ENCODE peak calls at places on chromosomes 4 and X, in nine cellular contexts. K is kidney; X is fibroblast of lung; H is uterus; Q is GM23338; R is CD8-positive, alpha-beta T cell; E is suprapubic skin; T is lower lobe of right lung; D is foreskin keratinocyte. F is an unnamed sample.

GRCh38 chrX:66046612-66047235 is 6.8 kb upstream of the VSIG4 start:
- DNase-seq in K (no peak), X (no peak), H (no peak), Q (no peak), R (no peak), E (no peak), T (no peak), D (no peak), F (no peak)

GRCh38 chr4:174523003-174523693 is 860 bp upstream of the HPGD start:
- DNase-seq in K (no peak), X (no peak), H (peak; percentile 24), Q (peak; percentile 22), R (no peak), E (no peak), T (no peak), D (no peak), F (no peak)

GRCh38 chrX:129777218-129777768 is 2.5 kb upstream of the SASH3 start:
- DNase-seq in K (peak; percentile 84), X (no peak), H (no peak), Q (no peak), R (peak; percentile 35), E (no peak), T (peak; percentile 77), D (no peak), F (peak; percentile 37)

GRCh38 chrX:79095441-79096338 is 48.8 kb upstream of the GPR174 start:
- DNase-seq in K (no peak), X (no peak), H (no peak), Q (no peak), R (no peak), E (no peak), T (no peak), D (no peak), F (no peak)

GRCh38 chr4:85828295-85828910 is 353.5 kb downstream of the ARHGAP24 start:
- DNase-seq in K (no peak), X (peak; percentile 71), H (no peak), Q (no peak), R (no peak), E (no peak), T (no peak), D (no peak), F (no peak)

GRCh38 chr4:73181231-73181630 is 77.4 kb downstream of the ANKRD17 start:
- DNase-seq in K (no peak), X (no peak), H (no peak), Q (no peak), R (no peak), E (no peak), T (no peak), D (no peak), F (no peak)

GRCh38 chr4:186724861-186725419 is 1.3 kb upstream of the FAT1 start:
- DNase-seq in K (no peak), X (peak; percentile 50), H (no peak), Q (no peak), R (no peak), E (no peak), T (no peak), D (no peak), F (peak; percentile 78)

GRCh38 chrX:42944381-42944998 is 166.5 kb upstream of the PPP1R2C start:
- DNase-seq in K (no peak), X (no peak), H (no peak), Q (no peak), R (no peak), E (no peak), T (no peak), D (no peak), F (no peak)

GRCh38 chr4:122548886-122549630 is 71.8 kb downstream of the IL21 start:
- DNase-seq in K (no peak), X (no peak), H (no peak), Q (peak; percentile 5), R (no peak), E (no peak), T (no peak), D (no peak), F (no peak)

GRCh38 chr4:23023121-23023520 is 330.4 kb downstream of the GBA3 start:
- DNase-seq in K (no peak), X (peak; percentile 27), H (no peak), Q (no peak), R (no peak), E (no peak), T (no peak), D (no peak), F (no peak)

DNA sequence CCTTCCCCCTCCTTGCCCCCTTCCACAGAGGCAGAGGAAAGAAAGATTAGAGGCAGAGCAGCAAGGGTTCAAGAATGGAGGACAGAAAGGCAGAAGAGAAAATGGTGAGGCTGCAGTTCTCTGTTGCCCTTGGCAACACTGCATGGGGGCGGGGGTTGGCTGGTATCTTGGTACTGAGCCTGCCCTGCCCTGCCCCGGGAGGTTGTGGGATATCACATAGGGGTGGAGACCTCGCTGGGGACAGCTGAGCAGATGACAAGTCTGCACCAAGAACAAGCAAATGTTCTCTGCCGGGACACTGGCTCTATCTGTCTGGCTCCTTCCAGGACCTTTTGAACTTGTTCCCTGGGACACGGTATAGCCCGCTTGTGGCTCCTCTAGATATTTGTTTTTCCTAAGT is 39.8 kb downstream of the NHS start:
- DNase-seq in K (peak; percentile 71), X (no peak), H (no peak), Q (peak; percentile 27), R (no peak), E (no peak), T (no peak), D (no peak), F (no peak)
- H3K4me1 ChIP-seq in K (peaks cover 11% of the 10 kb centered on the region), X (peaks cover 2% of the 10 kb centered on the region), H (no peaks in the 10 kb centered on the region), Q (peaks cover 52% of the 10 kb centered on the region), R (no peaks in the 10 kb centered on the region), E (peaks cover 21% of the 10 kb centered on the region), T (no peaks in the 10 kb centered on the region), D (peaks cover 46% of the 10 kb centered on the region), F (peaks cover 48% of the 10 kb centered on the region)

DNA sequence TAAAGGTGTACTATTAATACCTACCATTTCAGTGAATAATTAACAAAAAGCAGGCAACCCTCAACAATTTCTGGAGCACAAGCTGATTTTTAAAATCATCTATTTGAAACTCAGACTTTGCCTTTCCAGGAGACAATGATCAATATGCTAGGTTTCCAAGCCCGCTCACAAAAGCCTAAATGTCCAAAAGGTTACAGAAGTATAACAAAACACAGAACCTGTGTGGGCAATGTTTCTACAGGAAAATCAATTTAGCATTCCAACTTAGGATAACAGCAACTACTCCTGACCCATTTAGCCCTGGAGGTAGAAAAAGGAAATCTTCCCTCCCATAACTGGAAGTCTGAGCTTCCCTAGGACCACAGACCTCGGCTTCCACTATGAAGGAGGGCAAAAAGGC is 3.9 kb downstream of the TAB3 start:
- DNase-seq in K (no peak), X (no peak), H (no peak), Q (no peak), R (no peak), E (no peak), T (no peak), D (no peak), F (no peak)
- H3K4me1 ChIP-seq in K (peaks cover 4% of the 10 kb centered on the region), X (no peaks in the 10 kb centered on the region), H (no peaks in the 10 kb centered on the region), Q (no peaks in the 10 kb centered on the region), R (peaks cover 19% of the 10 kb centered on the region), E (peaks cover 8% of the 10 kb centered on the region), T (peaks cover 10% of the 10 kb centered on the region), D (peaks cover 7% of the 10 kb centered on the region), F (peaks cover 4% of the 10 kb centered on the region)

DNA sequence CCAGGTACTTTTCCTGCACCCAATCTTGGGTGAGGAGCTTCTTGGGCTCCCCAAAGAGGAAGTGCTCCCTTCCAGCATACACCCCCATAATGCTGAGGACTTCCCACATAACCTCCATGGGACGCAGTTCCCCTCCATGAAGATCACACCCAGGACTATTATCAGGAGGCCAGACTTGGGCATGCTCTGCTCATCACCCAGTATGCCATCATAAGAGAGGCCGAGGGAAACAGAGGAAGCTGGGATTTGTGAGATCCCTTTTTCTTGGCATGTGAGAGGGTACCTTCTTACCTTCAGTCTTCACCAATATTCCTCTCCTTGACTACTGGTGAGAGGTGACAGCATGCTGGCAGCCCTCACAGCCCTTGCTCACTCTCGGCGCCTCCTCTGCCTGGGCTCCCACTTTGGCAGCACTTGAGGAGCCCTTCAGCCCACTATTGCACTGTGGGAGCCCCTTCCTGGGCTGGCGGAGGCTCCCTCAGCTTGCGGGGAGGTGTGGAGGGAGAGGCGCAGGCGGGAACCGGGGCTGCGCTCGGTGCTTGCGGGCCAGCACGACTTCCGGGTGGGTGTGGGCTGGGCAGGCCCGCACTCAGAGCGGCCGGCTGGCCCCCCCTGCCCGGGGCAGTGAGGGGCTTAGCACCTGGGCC is 15.7 kb upstream of the HSFX1 start:
- DNase-seq in K (no peak), X (no peak), H (no peak), Q (no peak), R (no peak), E (no peak), T (no peak), D (no peak), F (no peak)
- H3K4me1 ChIP-seq in K (no peaks in the 10 kb centered on the region), X (no peaks in the 10 kb centered on the region), H (no peaks in the 10 kb centered on the region), Q (no peaks in the 10 kb centered on the region), R (no peaks in the 10 kb centered on the region), E (no peaks in the 10 kb centered on the region), T (no peaks in the 10 kb centered on the region), D (no peaks in the 10 kb centered on the region), F (no peaks in the 10 kb centered on the region)

GRCh38 chrX:40104649-40105015 is 6.9 kb upstream of the BCOR start:
- DNase-seq in K (peak; percentile 87), X (peak; percentile 69), H (peak; percentile 51), Q (no peak), R (no peak), E (no peak), T (peak; percentile 60), D (no peak), F (peak; percentile 96)

GRCh38 chrX:40106677-40107290 is 9.0 kb upstream of the BCOR start:
- DNase-seq in K (no peak), X (no peak), H (no peak), Q (peak; percentile 71), R (no peak), E (no peak), T (no peak), D (no peak), F (peak; percentile 88)

GRCh38 chrX:40107291-40108083 is 9.7 kb upstream of the BCOR start:
- DNase-seq in K (peak; percentile 93), X (no peak), H (peak; percentile 40), Q (peak; percentile 44), R (no peak), E (no peak), T (peak; percentile 81), D (no peak), F (peak; percentile 91)

GRCh38 chrX:40105016-40105790 is 7.4 kb upstream of the BCOR start:
- DNase-seq in K (peak; percentile 84), X (peak; percentile 51), H (peak; percentile 41), Q (no peak), R (no peak), E (no peak), T (peak; percentile 61), D (no peak), F (peak; percentile 95)

DNA sequence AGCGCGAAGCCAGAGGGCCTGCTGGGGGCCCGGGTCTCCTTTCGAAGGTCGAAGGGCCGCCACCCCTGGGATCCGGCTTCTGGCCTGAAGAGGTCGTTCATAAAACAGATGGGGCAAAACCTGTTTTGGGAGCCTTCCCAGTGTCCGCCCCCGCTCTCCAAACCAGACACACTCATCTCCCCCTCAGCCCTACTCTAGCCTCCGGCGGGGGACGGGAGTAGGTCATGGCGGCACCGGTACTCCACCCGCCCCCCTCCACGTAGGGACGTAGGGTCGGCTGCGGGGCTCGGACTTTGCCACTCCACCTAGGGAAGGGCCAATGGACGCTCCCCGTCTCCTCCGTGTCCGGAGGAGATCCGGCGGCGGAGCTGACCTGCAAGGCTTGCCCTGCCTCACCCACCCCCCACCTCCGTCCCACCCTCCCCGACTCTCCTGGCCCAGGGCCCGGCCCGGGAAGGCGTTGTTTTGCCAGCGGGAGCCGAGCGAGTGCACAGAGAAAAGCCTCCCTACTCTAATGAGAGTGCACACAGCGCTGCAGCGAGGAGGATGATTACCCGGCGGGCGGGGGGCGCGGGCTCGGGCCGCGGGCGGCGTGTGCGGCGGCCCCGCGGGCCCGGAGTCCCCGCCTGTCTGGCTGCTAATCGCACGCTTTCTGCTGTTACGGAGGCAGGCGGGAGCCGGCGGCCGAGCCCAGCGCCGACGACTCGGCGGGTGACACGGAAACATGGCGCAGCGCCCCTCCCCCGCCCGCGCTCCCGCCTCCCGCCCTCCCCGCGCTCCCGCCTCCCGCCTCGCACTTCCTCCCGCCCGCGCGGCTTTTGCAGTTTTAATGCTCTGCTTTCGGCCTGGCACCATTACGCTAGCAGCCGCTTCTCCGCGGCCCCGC is 8.3 kb upstream of the BCOR start:
- DNase-seq in K (peak; percentile 86), X (peak; percentile 54), H (peak; percentile 68), Q (peak; percentile 76), R (peak; percentile 38), E (no peak), T (peak; percentile 82), D (no peak), F (peak; percentile 96)
- H3K4me1 ChIP-seq in K (no peaks in the 10 kb centered on the region), X (peaks cover 3% of the 10 kb centered on the region), H (no peaks in the 10 kb centered on the region), Q (peaks cover 23% of the 10 kb centered on the region), R (peaks cover 15% of the 10 kb centered on the region), E (peaks cover 39% of the 10 kb centered on the region), T (peaks cover 22% of the 10 kb centered on the region), D (peaks cover 3% of the 10 kb centered on the region), F (peaks cover 12% of the 10 kb centered on the region)

F was measured in osteoblast.